ENCODE peak calls at places on chromosomes 16 and 17, in four cellular contexts. J, P, S and B are unnamed samples.

GRCh38 chr17:63550816-63551639 is 751 bp downstream of the DCAF7 start:
- DNase-seq in J (peak; percentile 32), P (no peak), S (no peak), B (no peak)

GRCh38 chr17:75475144-75475835 is 18.9 kb downstream of the TMEM94 start:
- DNase-seq in S (no peak), J (no peak), P (no peak), B (peak; percentile 68)

GRCh38 chr16:84110527-84110926 is 6.2 kb downstream of the MBTPS1 start:
- DNase-seq in S (no peak), J (no peak), P (no peak), B (no peak)

GRCh38 chr16:77951788-77952187 is 70.6 kb upstream of the CLEC3A start:
- DNase-seq in S (no peak), J (no peak), P (no peak), B (no peak)

GRCh38 chr16:29974291-29975133 is 844 bp downstream of the TAOK2 start:
- DNase-seq in S (no peak), J (peak; percentile 32), P (peak; percentile 18), B (peak; percentile 83)

GRCh38 chr17:64499805-64500486 is 3.1 kb upstream of the POLG2 start:
- DNase-seq in S (no peak), P (no peak), J (no peak), B (no peak)

GRCh38 chr16:1929578-1930337 is 11.5 kb upstream of the HS3ST6 start:
- DNase-seq in J (peak; percentile 84), P (peak; percentile 90), S (peak; percentile 92), B (peak; percentile 96)

GRCh38 chr17:35244345-35245195 is 1.7 kb downstream of the SLFN5 start:
- DNase-seq in S (peak; percentile 51), P (peak; percentile 40), J (peak; percentile 82), B (peak; percentile 78)

GRCh38 chr16:6113749-6114148 is 1016.2 kb upstream of the EEF2KMT start:
- DNase-seq in P (no peak), S (no peak), J (no peak), B (no peak)

GRCh38 chr16:20359997-20360396 is 7.5 kb upstream of the UMOD start:
- DNase-seq in P (no peak), J (no peak), S (no peak), B (no peak)

GRCh38 chr16:59993101-59993500 is 1259.0 kb upstream of the GOT2 start:
- DNase-seq in S (no peak), P (peak; percentile 11), J (no peak), B (no peak)

GRCh38 chr17:61196302-61196704 is 203.3 kb upstream of the TBX2 start:
- DNase-seq in P (no peak), S (no peak), J (no peak), B (no peak)

GRCh38 chr17:9146064-9146463 is 124.8 kb downstream of the NTN1 start:
- DNase-seq in P (no peak), J (no peak), S (no peak), B (no peak)